ENCODE peak calls at places on chromosomes 6 and 20, in six cellular contexts. Y, D, G, T, J and E are unnamed samples.
A peak's percentile ranks its signal among the peaks of the same experiment; 100 is the strongest.

GRCh38 chr20:63748356-63749270 is 9.0 kb downstream of the SLC2A4RG start:
- DNase-seq in Y (no peak), D (no peak), G (no peak), T (no peak), J (no peak), E (no peak)

GRCh38 chr6:124979294-124979678 is 17.0 kb downstream of the RNF217 start:
- DNase-seq in Y (no peak), D (no peak), G (no peak), T (no peak), J (no peak), E (no peak)

GRCh38 chr6:10177703-10178102 is 237.2 kb downstream of the TFAP2A start:
- DNase-seq in Y (no peak), D (no peak), G (no peak), T (no peak), J (no peak), E (no peak)

GRCh38 chr6:151620179-151620578 is 126.4 kb downstream of the CCDC170 start:
- DNase-seq in Y (no peak), D (no peak), G (no peak), T (no peak), J (no peak), E (no peak)

GRCh38 chr6:44388135-44388487 is 605 bp downstream of the CDC5L start:
- DNase-seq in Y (no peak), D (peak; percentile 27), G (peak; percentile 13), T (no peak), J (no peak), E (peak; percentile 27)

GRCh38 chr20:46588532-46589509 is 38.4 kb upstream of the OCSTAMP start:
- DNase-seq in Y (no peak), D (no peak), G (no peak), T (no peak), J (no peak), E (no peak)

GRCh38 chr6:3176562-3177355 is 19.4 kb upstream of the TUBB2A start:
- DNase-seq in Y (no peak), D (no peak), G (no peak), T (no peak), J (peak; percentile 94), E (no peak)

GRCh38 chr6:109059591-109060021 is 35.0 kb downstream of the SESN1 start:
- DNase-seq in Y (no peak), D (no peak), G (no peak), T (no peak), J (peak; percentile 63), E (peak; percentile 24)

GRCh38 chr6:169289671-169290408 is 36.2 kb upstream of the THBS2 start:
- DNase-seq in Y (no peak), D (no peak), G (no peak), T (peak; percentile 61), J (peak; percentile 26), E (no peak)

GRCh38 chr6:33172307-33173227 is 19.7 kb downstream of the COL11A2 start:
- DNase-seq in Y (no peak), D (no peak), G (no peak), T (no peak), J (peak; percentile 66), E (no peak)

GRCh38 chr6:163354085-163354484 is 60.4 kb upstream of the QKI start:
- DNase-seq in Y (no peak), D (no peak), G (no peak), T (no peak), J (peak; percentile 85), E (no peak)

GRCh38 chr6:501891-502601 is 110.5 kb downstream of the IRF4 start:
- DNase-seq in Y (peak; percentile 16), D (no peak), G (peak; percentile 27), T (no peak), J (no peak), E (peak; percentile 71)

GRCh38 chr6:32087574-32088486 is 21.3 kb downstream of the TNXB start:
- DNase-seq in Y (peak; percentile 32), D (no peak), G (peak; percentile 89), T (peak; percentile 90), J (no peak), E (peak; percentile 67)

GRCh38 chr20:37567671-37568588 is 40.3 kb upstream of the BLCAP start:
- DNase-seq in Y (no peak), D (no peak), G (no peak), T (no peak), J (peak; percentile 12), E (no peak)

GRCh38 chr6:150235218-150235617 is 92.4 kb downstream of the PPP1R14C start:
- DNase-seq in Y (no peak), D (no peak), G (no peak), T (no peak), J (no peak), E (no peak)

GRCh38 chr6:53112404-53112803 is 36.2 kb downstream of the GCM1 start:
- DNase-seq in Y (no peak), D (no peak), G (peak; percentile 14), T (no peak), J (no peak), E (no peak)

GRCh38 chr20:49447946-49448809 is 34.3 kb downstream of the KCNB1 start:
- DNase-seq in Y (no peak), D (no peak), G (no peak), T (no peak), J (peak; percentile 34), E (no peak)

GRCh38 chr6:81751388-81752083 is 945 bp downstream of the TENT5A start:
- DNase-seq in Y (no peak), D (no peak), G (peak; percentile 62), T (peak; percentile 53), J (peak; percentile 77), E (peak; percentile 23)

GRCh38 chr6:56806368-56806767 is 148.5 kb upstream of the BEND6 start:
- DNase-seq in Y (no peak), D (no peak), G (no peak), T (no peak), J (no peak), E (no peak)

GRCh38 chr6:117601811-117602150 is 530 bp downstream of the GOPC start:
- DNase-seq in Y (no peak), D (no peak), G (peak; percentile 23), T (no peak), J (no peak), E (no peak)

GRCh38 chr6:43926644-43927524 is 156.9 kb downstream of the VEGFA start:
- DNase-seq in Y (no peak), D (no peak), G (peak; percentile 74), T (no peak), J (peak; percentile 95), E (no peak)

GRCh38 chr6:19838442-19839236 is 1.5 kb downstream of the ID4 start:
- DNase-seq in Y (no peak), D (no peak), G (peak; percentile 32), T (no peak), J (peak; percentile 60), E (no peak)

GRCh38 chr6:77368660-77369313 is 94.5 kb downstream of the HTR1B start:
- DNase-seq in Y (no peak), D (no peak), G (peak; percentile 13), T (peak; percentile 18), J (peak; percentile 60), E (no peak)

GRCh38 chr6:164069352-164070022 is 655.0 kb downstream of the QKI start:
- DNase-seq in Y (no peak), D (no peak), G (no peak), T (peak; percentile 87), J (no peak), E (no peak)

GRCh38 chr6:36378936-36379335 is 8.5 kb downstream of the ETV7 start:
- DNase-seq in Y (no peak), D (no peak), G (no peak), T (no peak), J (no peak), E (no peak)

GRCh38 chr20:17969884-17970409 is 1.1 kb downstream of the MGME1 start:
- DNase-seq in Y (peak; percentile 20), D (no peak), G (peak; percentile 36), T (peak; percentile 16), J (peak; percentile 76), E (peak; percentile 12)
- H3K4me1 ChIP-seq in Y (peaks cover 30% of the 10 kb centered on the region), D (no peaks in the 10 kb centered on the region), G (peaks cover 55% of the 10 kb centered on the region), T (peaks cover 74% of the 10 kb centered on the region), J (peaks cover 47% of the 10 kb centered on the region), E (peaks cover 40% of the 10 kb centered on the region)

GRCh38 chr20:53579581-53580375 is 13.9 kb downstream of the ZNF217 start:
- DNase-seq in Y (no peak), D (no peak), G (peak; percentile 38), T (no peak), J (peak; percentile 85), E (peak; percentile 48)
- H3K4me1 ChIP-seq in Y (peaks cover 30% of the 10 kb centered on the region), D (peaks cover 9% of the 10 kb centered on the region), G (peaks cover 52% of the 10 kb centered on the region), T (peaks cover 69% of the 10 kb centered on the region), J (peaks cover 64% of the 10 kb centered on the region), E (peaks cover 52% of the 10 kb centered on the region)

GRCh38 chr6:134637282-134637681 is 312.6 kb downstream of the ALDH8A1 start:
- DNase-seq in Y (no peak), D (no peak), G (no peak), T (no peak), J (no peak), E (no peak)
- H3K4me1 ChIP-seq in Y (no peaks in the 10 kb centered on the region), D (no peaks in the 10 kb centered on the region), G (peaks cover 9% of the 10 kb centered on the region), T (peaks cover 10% of the 10 kb centered on the region), J (peaks cover 8% of the 10 kb centered on the region), E (no peaks in the 10 kb centered on the region)

DNA sequence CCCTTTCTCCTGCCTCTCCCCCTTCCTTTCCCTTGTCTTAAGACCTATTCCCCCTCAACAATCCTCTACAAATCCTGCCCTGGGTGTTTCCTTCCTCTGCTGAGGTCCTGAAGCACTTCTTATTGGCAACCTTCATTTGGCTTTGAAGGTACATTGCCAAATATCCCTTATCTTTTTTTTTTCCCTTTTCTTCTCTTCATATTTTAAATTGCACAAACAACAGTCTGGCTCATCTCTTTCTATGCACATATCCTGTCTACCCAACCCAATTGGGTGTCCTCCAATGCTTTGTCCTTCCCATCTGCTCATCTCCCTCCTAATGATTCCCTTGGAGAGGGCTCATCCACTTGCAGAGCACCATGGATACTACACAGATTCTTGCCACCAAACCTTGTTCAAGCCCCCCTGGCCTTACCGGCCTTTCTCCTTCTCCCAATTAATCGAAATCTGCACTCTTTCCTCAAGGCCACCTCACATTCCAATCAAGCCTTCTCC is 537.9 kb upstream of the JARID2 start:
- DNase-seq in Y (no peak), D (no peak), G (no peak), T (no peak), J (no peak), E (no peak)
- H3K4me1 ChIP-seq in Y (no peaks in the 10 kb centered on the region), D (no peaks in the 10 kb centered on the region), G (no peaks in the 10 kb centered on the region), T (peaks cover 31% of the 10 kb centered on the region), J (peaks cover 66% of the 10 kb centered on the region), E (no peaks in the 10 kb centered on the region)

GRCh38 chr20:11850901-11851300 is 66.8 kb upstream of the BTBD3 start:
- DNase-seq in Y (no peak), D (no peak), G (no peak), T (no peak), J (peak; percentile 54), E (no peak)
- H3K4me1 ChIP-seq in Y (no peaks in the 10 kb centered on the region), D (no peaks in the 10 kb centered on the region), G (peaks cover 4% of the 10 kb centered on the region), T (no peaks in the 10 kb centered on the region), J (peaks cover 41% of the 10 kb centered on the region), E (no peaks in the 10 kb centered on the region)